ENCODE peak calls at places on chromosomes 5 and 9, in five cellular contexts. One of them, this sample, is unnamed.

GRCh38 chr5:74506119-74506518 is 134.4 kb downstream of the ENC1 start:
- DNase-seq in spleen: no peak
- DNase-seq in HT1080: no peak
- DNase-seq in stimulated activated CD4-positive, alpha-beta T cell treated with anti-CD3 and anti-CD28 coated beads, Interleukin-2, amount 100 ng/mL, for 48 hours: no peak
- DNase-seq in NCI-H1694 treated with DMSO at 0.1 percent for 48 hours: no peak
- DNase-seq in this sample: no peak

GRCh38 chr5:160369990-160370712 is at the start of gene C1QTNF2:
- DNase-seq in spleen: peak; percentile 85
- DNase-seq in stimulated activated CD4-positive, alpha-beta T cell treated with anti-CD3 and anti-CD28 coated beads, Interleukin-2, amount 100 ng/mL, for 48 hours: peak; percentile 3
- DNase-seq in NCI-H1694 treated with DMSO at 0.1 percent for 48 hours: no peak
- DNase-seq in HT1080: peak; percentile 47
- DNase-seq in this sample: peak; percentile 43

GRCh38 chr5:87787640-87788039 is 374.9 kb upstream of the CCNH start:
- DNase-seq in HT1080: no peak
- DNase-seq in NCI-H1694 treated with DMSO at 0.1 percent for 48 hours: no peak
- DNase-seq in stimulated activated CD4-positive, alpha-beta T cell treated with anti-CD3 and anti-CD28 coated beads, Interleukin-2, amount 100 ng/mL, for 48 hours: no peak
- DNase-seq in spleen: no peak
- DNase-seq in this sample: no peak

GRCh38 chr9:4739587-4740372 is 1.2 kb downstream of the AK3 start:
- DNase-seq in spleen: no peak
- DNase-seq in HT1080: no peak
- DNase-seq in NCI-H1694 treated with DMSO at 0.1 percent for 48 hours: no peak
- DNase-seq in stimulated activated CD4-positive, alpha-beta T cell treated with anti-CD3 and anti-CD28 coated beads, Interleukin-2, amount 100 ng/mL, for 48 hours: no peak
- DNase-seq in this sample: peak; percentile 23

GRCh38 chr5:141608557-141608956 is 10.2 kb downstream of the DIAPH1 start:
- DNase-seq in NCI-H1694 treated with DMSO at 0.1 percent for 48 hours: no peak
- DNase-seq in spleen: no peak
- DNase-seq in HT1080: no peak
- DNase-seq in stimulated activated CD4-positive, alpha-beta T cell treated with anti-CD3 and anti-CD28 coated beads, Interleukin-2, amount 100 ng/mL, for 48 hours: no peak
- DNase-seq in this sample: no peak

GRCh38 chr9:83013261-83013610 is 49.7 kb downstream of the RASEF start:
- DNase-seq in NCI-H1694 treated with DMSO at 0.1 percent for 48 hours: no peak
- DNase-seq in spleen: no peak
- DNase-seq in stimulated activated CD4-positive, alpha-beta T cell treated with anti-CD3 and anti-CD28 coated beads, Interleukin-2, amount 100 ng/mL, for 48 hours: no peak
- DNase-seq in HT1080: no peak
- DNase-seq in this sample: no peak

GRCh38 chr5:2373631-2374030 is 377.8 kb downstream of the IRX2 start:
- DNase-seq in spleen: no peak
- DNase-seq in HT1080: no peak
- DNase-seq in stimulated activated CD4-positive, alpha-beta T cell treated with anti-CD3 and anti-CD28 coated beads, Interleukin-2, amount 100 ng/mL, for 48 hours: no peak
- DNase-seq in NCI-H1694 treated with DMSO at 0.1 percent for 48 hours: no peak
- DNase-seq in this sample: no peak

GRCh38 chr9:72454871-72455471 is 66.4 kb upstream of the TMC1 start:
- DNase-seq in spleen: no peak
- DNase-seq in NCI-H1694 treated with DMSO at 0.1 percent for 48 hours: no peak
- DNase-seq in stimulated activated CD4-positive, alpha-beta T cell treated with anti-CD3 and anti-CD28 coated beads, Interleukin-2, amount 100 ng/mL, for 48 hours: no peak
- DNase-seq in HT1080: peak; percentile 10
- DNase-seq in this sample: no peak

GRCh38 chr9:38163518-38163917 is 94.5 kb upstream of the SHB start:
- DNase-seq in NCI-H1694 treated with DMSO at 0.1 percent for 48 hours: no peak
- DNase-seq in stimulated activated CD4-positive, alpha-beta T cell treated with anti-CD3 and anti-CD28 coated beads, Interleukin-2, amount 100 ng/mL, for 48 hours: no peak
- DNase-seq in spleen: no peak
- DNase-seq in HT1080: no peak
- DNase-seq in this sample: no peak

GRCh38 chr5:138542956-138543729 is at the start of gene ETF1:
- DNase-seq in HT1080: peak; percentile 100
- DNase-seq in stimulated activated CD4-positive, alpha-beta T cell treated with anti-CD3 and anti-CD28 coated beads, Interleukin-2, amount 100 ng/mL, for 48 hours: peak; percentile 99
- DNase-seq in spleen: peak; percentile 100
- DNase-seq in NCI-H1694 treated with DMSO at 0.1 percent for 48 hours: peak; percentile 96
- DNase-seq in this sample: peak; percentile 96

GRCh38 chr5:79399046-79399445 is 114.9 kb downstream of the HOMER1 start:
- DNase-seq in spleen: no peak
- DNase-seq in NCI-H1694 treated with DMSO at 0.1 percent for 48 hours: no peak
- DNase-seq in stimulated activated CD4-positive, alpha-beta T cell treated with anti-CD3 and anti-CD28 coated beads, Interleukin-2, amount 100 ng/mL, for 48 hours: no peak
- DNase-seq in HT1080: no peak
- DNase-seq in this sample: peak; percentile 26

GRCh38 chr9:70013598-70014196 is 30.0 kb upstream of the MAMDC2 start:
- DNase-seq in stimulated activated CD4-positive, alpha-beta T cell treated with anti-CD3 and anti-CD28 coated beads, Interleukin-2, amount 100 ng/mL, for 48 hours: no peak
- DNase-seq in HT1080: peak; percentile 67
- DNase-seq in spleen: no peak
- DNase-seq in NCI-H1694 treated with DMSO at 0.1 percent for 48 hours: no peak
- DNase-seq in this sample: peak; percentile 72

GRCh38 chr5:94562327-94562971 is 56.0 kb downstream of the KIAA0825 start:
- DNase-seq in stimulated activated CD4-positive, alpha-beta T cell treated with anti-CD3 and anti-CD28 coated beads, Interleukin-2, amount 100 ng/mL, for 48 hours: no peak
- DNase-seq in spleen: no peak
- DNase-seq in HT1080: no peak
- DNase-seq in NCI-H1694 treated with DMSO at 0.1 percent for 48 hours: no peak
- DNase-seq in this sample: peak; percentile 87

GRCh38 chr9:14136047-14136446 is 177.9 kb downstream of the NFIB start:
- DNase-seq in stimulated activated CD4-positive, alpha-beta T cell treated with anti-CD3 and anti-CD28 coated beads, Interleukin-2, amount 100 ng/mL, for 48 hours: no peak
- DNase-seq in HT1080: no peak
- DNase-seq in NCI-H1694 treated with DMSO at 0.1 percent for 48 hours: no peak
- DNase-seq in spleen: no peak
- DNase-seq in this sample: no peak

GRCh38 chr9:126853667-126854066 is 6.8 kb upstream of the ZBTB34 start:
- DNase-seq in spleen: no peak
- DNase-seq in stimulated activated CD4-positive, alpha-beta T cell treated with anti-CD3 and anti-CD28 coated beads, Interleukin-2, amount 100 ng/mL, for 48 hours: no peak
- DNase-seq in HT1080: no peak
- DNase-seq in NCI-H1694 treated with DMSO at 0.1 percent for 48 hours: no peak
- DNase-seq in this sample: peak; percentile 77

GRCh38 chr5:103425686-103426454 is 136.7 kb downstream of the NUDT12 start:
- DNase-seq in HT1080: no peak
- DNase-seq in NCI-H1694 treated with DMSO at 0.1 percent for 48 hours: no peak
- DNase-seq in spleen: no peak
- DNase-seq in stimulated activated CD4-positive, alpha-beta T cell treated with anti-CD3 and anti-CD28 coated beads, Interleukin-2, amount 100 ng/mL, for 48 hours: no peak
- DNase-seq in this sample: no peak